ENCODE peak calls at places on chromosomes 1 and 21, in eight cellular contexts. F is lower leg skin; B is GM12878; A is OCI-LY7; S is lower lobe of right lung; D is B cell; T is CD4-positive, alpha-beta T cell; Z is K562. U is an unnamed sample.

GRCh38 chr1:222326004-222326709 is 221.7 kb downstream of the HHIPL2 start:
- DNase-seq in F (no peak), B (no peak), A (no peak), S (no peak), D (no peak), T (no peak), Z (no peak), U (no peak)

GRCh38 chr1:5991784-5992033 is 516 bp downstream of the NPHP4 start:
- DNase-seq in F (no peak), B (no peak), A (no peak), S (peak; percentile 71), D (peak; percentile 91), T (no peak), Z (peak; percentile 75), U (no peak)

GRCh38 chr1:9028921-9029715 is 2.9 kb upstream of the SLC2A7 start:
- DNase-seq in F (no peak), B (no peak), A (no peak), S (no peak), D (no peak), T (no peak), Z (no peak), U (no peak)

GRCh38 chr1:175648927-175649326 is 94.5 kb downstream of the TNR start:
- DNase-seq in F (no peak), B (no peak), A (no peak), S (no peak), D (no peak), T (no peak), Z (no peak), U (no peak)

GRCh38 chr1:44661786-44662682 is 12.2 kb downstream of the TMEM53 start:
- DNase-seq in F (no peak), B (no peak), A (no peak), S (no peak), D (no peak), T (no peak), Z (no peak), U (no peak)

GRCh38 chr1:161735837-161736236 is 13.7 kb upstream of the DUSP12 start:
- DNase-seq in F (no peak), B (no peak), A (no peak), S (no peak), D (no peak), T (no peak), Z (no peak), U (no peak)

GRCh38 chr1:18339161-18339560 is 141.6 kb upstream of the KLHDC7A start:
- DNase-seq in F (no peak), B (no peak), A (no peak), S (no peak), D (no peak), T (no peak), Z (no peak), U (no peak)

GRCh38 chr21:25639167-25639921 is at the start of gene JAM2:
- DNase-seq in F (peak; percentile 85), B (no peak), A (peak; percentile 56), S (peak; percentile 48), D (peak; percentile 84), T (peak; percentile 46), Z (peak; percentile 19), U (no peak)

GRCh38 chr1:190439447-190439846 is 38.2 kb downstream of the BRINP3 start:
- DNase-seq in F (no peak), B (no peak), A (no peak), S (no peak), D (no peak), T (no peak), Z (no peak), U (no peak)

DNA sequence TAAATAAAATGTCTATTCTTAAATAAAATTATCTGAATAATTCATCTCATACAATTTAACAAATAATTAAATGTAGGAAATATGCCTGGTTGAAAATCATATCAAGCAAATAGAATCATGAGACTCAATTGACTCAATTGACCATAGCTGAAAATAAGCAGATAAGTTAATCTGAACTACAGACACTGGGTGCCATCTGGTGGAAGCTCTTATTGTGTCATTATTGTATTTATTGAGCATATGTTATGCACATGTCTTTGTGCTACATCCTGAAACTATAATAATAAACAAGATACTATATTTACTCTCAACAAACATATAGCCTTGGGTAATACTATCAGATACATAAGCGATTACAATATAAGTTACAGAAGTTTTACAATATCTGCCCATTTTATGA is 41.0 kb downstream of the BRINP3 start:
- DNase-seq in F (no peak), B (peak; percentile 5), A (peak; percentile 38), S (no peak), D (no peak), T (no peak), Z (no peak), U (no peak)
- TF ChIP-seq CTCF in F (no peak), B (peak; percentile 46), A (peak; percentile 71), S (no peak), D (no peak), T (no peak), Z (no peak), U (peak; percentile 20)

DNA sequence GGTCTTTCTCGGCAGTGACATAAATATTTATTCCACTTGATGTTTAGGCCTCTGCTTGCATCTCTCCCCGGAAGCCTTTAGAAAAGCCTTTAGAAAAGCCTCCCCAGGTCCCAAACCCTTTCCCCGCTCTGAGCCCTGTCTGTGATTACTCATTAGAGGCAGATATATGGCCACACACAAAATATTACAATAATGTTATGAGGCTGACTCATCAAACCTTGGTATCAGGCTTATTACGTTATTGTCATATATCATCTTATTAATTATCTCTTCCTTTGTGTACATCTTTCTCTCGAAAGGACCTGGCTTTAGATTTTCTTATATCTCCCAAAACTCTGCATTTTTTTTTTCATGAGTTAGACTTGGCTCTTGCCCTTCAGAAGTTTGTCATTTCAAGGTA is 69.5 kb downstream of the FGGY start:
- DNase-seq in F (no peak), B (no peak), A (no peak), S (no peak), D (no peak), T (no peak), Z (no peak), U (no peak)
- TF ChIP-seq CTCF in F (no peak), B (no peak), A (no peak), S (no peak), D (no peak), T (no peak), Z (no peak), U (no peak)

DNA sequence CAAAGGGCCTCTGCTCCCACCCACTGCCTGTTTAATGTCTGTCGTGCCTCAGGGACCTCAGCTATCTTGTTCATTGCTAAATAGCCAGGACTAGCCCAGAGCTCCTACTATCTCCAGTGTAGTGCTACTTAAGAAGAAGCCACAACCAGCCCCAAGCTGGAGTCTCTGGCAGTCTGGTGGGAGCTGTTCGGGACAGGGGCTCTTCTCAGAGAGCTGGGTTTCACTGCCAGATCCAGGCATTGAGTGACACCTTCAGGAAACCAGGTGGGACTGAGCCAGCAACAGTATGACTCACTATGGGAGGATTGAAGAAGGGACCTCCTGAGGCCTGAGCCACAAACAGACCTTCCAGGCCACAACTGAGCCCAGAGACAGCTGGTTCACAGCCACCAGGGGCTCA is 25.4 kb downstream of the MATN1 start:
- DNase-seq in F (peak; percentile 84), B (no peak), A (no peak), S (no peak), D (no peak), T (no peak), Z (no peak), U (no peak)
- TF ChIP-seq CTCF in F (no peak), B (no peak), A (no peak), S (no peak), D (no peak), T (no peak), Z (no peak), U (peak; percentile 10)

GRCh38 chr1:24849653-24850295 is 80.3 kb downstream of the RUNX3 start:
- DNase-seq in F (no peak), B (no peak), A (peak; percentile 40), S (no peak), D (no peak), T (no peak), Z (no peak), U (no peak)
- TF ChIP-seq CTCF in F (no peak), B (peak; percentile 85), A (peak; percentile 57), S (peak; percentile 30), D (no peak), T (peak; percentile 32), Z (peak; percentile 66), U (peak; percentile 47)

GRCh38 chr1:197521118-197521739 is 253.2 kb downstream of the CRB1 start:
- DNase-seq in F (no peak), B (no peak), A (peak; percentile 45), S (no peak), D (peak; percentile 12), T (no peak), Z (peak; percentile 48), U (peak; percentile 5)

DNA sequence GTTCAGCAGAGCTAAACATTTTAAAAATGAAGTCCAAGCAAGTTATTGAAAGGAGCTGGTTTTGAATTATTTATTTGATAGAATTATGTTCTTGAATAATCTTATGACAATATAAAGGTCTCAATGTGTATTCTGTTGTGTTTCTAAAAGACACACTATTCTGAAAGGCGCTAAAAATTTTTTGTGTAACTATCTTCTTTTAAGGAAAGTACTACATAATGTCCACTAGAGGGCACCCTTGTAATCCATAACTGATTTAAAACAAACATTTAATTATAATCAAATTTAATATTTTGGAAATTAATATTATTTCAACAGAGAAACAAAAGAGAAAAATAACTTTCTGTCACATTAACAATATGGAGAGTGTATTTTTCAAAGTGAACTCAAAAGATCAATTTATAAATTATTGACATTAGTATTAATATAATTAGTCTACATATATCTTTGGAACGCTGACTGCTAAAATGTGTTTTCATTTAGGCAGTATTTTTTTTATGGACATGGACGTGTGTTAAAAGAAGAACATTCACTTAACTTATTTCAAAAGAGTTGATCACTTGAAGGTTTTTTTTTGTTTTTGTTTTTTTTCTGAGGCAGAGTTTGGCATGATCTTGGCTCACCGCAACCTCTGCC is 248.4 kb downstream of the DENND1B start:
- DNase-seq in F (no peak), B (no peak), A (peak; percentile 61), S (no peak), D (no peak), T (no peak), Z (peak; percentile 21), U (no peak)
- TF ChIP-seq CTCF in F (no peak), B (no peak), A (peak; percentile 88), S (peak; percentile 73), D (peak; percentile 87), T (peak; percentile 87), Z (no peak), U (peak; percentile 24)

GRCh38 chr1:172144445-172145060 is 275.9 kb upstream of the C1orf105 start:
- DNase-seq in F (peak; percentile 95), B (no peak), A (no peak), S (peak; percentile 45), D (no peak), T (no peak), Z (no peak), U (no peak)

GRCh38 chr1:172143384-172144025 is 277.0 kb upstream of the C1orf105 start:
- DNase-seq in F (no peak), B (no peak), A (no peak), S (no peak), D (no peak), T (no peak), Z (no peak), U (no peak)

GRCh38 chr1:172145656-172146055 is 274.8 kb upstream of the C1orf105 start:
- DNase-seq in F (no peak), B (no peak), A (no peak), S (no peak), D (no peak), T (no peak), Z (no peak), U (no peak)

GRCh38 chr1:172146149-172146850 is 274.2 kb upstream of the C1orf105 start:
- DNase-seq in F (no peak), B (no peak), A (no peak), S (no peak), D (no peak), T (no peak), Z (no peak), U (no peak)

GRCh38 chr1:172145231-172145651 is 275.2 kb upstream of the C1orf105 start:
- DNase-seq in F (no peak), B (no peak), A (no peak), S (no peak), D (no peak), T (no peak), Z (no peak), U (no peak)
- TF ChIP-seq CTCF in F (no peak), B (no peak), A (no peak), S (no peak), D (no peak), T (no peak), Z (no peak), U (no peak)

U was measured in GM12864.